ENCODE peak calls at places on chromosomes 2 and 18, in nine cellular contexts. One of them, this sample, is unnamed.

GRCh38 chr2:73117441-73117840 is 4.7 kb upstream of the RAB11FIP5 start:
- DNase-seq in hepatocyte: no peak
- DNase-seq in B cell: no peak
- DNase-seq in cardiac muscle cell: no peak
- DNase-seq in body of pancreas: no peak
- DNase-seq in suprapubic skin: no peak
- DNase-seq in CD8-positive, alpha-beta T cell: no peak
- DNase-seq in A549: no peak
- DNase-seq in OCI-LY7: no peak
- DNase-seq in this sample: no peak

GRCh38 chr18:46868171-46868921 is 49.0 kb downstream of the PIAS2 start:
- DNase-seq in hepatocyte: no peak
- DNase-seq in B cell: no peak
- DNase-seq in cardiac muscle cell: no peak
- DNase-seq in body of pancreas: no peak
- DNase-seq in suprapubic skin: no peak
- DNase-seq in CD8-positive, alpha-beta T cell: no peak
- DNase-seq in A549: no peak
- DNase-seq in OCI-LY7: no peak
- DNase-seq in this sample: no peak

GRCh38 chr2:73297151-73297559 is 3.8 kb upstream of the EGR4 start:
- DNase-seq in hepatocyte: no peak
- DNase-seq in B cell: no peak
- DNase-seq in cardiac muscle cell: no peak
- DNase-seq in body of pancreas: peak; percentile 14
- DNase-seq in suprapubic skin: no peak
- DNase-seq in CD8-positive, alpha-beta T cell: no peak
- DNase-seq in A549: no peak
- DNase-seq in OCI-LY7: no peak
- DNase-seq in this sample: no peak

GRCh38 chr18:2723207-2723606 is 67.7 kb downstream of the SMCHD1 start:
- DNase-seq in hepatocyte: no peak
- DNase-seq in B cell: no peak
- DNase-seq in cardiac muscle cell: peak; percentile 0
- DNase-seq in body of pancreas: no peak
- DNase-seq in suprapubic skin: no peak
- DNase-seq in CD8-positive, alpha-beta T cell: no peak
- DNase-seq in A549: no peak
- DNase-seq in OCI-LY7: no peak
- DNase-seq in this sample: no peak

GRCh38 chr2:42659601-42660000 is 91.2 kb downstream of the MTA3 start:
- DNase-seq in hepatocyte: no peak
- DNase-seq in B cell: no peak
- DNase-seq in cardiac muscle cell: no peak
- DNase-seq in body of pancreas: no peak
- DNase-seq in suprapubic skin: no peak
- DNase-seq in CD8-positive, alpha-beta T cell: no peak
- DNase-seq in A549: no peak
- DNase-seq in OCI-LY7: no peak
- DNase-seq in this sample: no peak

GRCh38 chr2:188042412-188042811 is 249.3 kb upstream of the GULP1 start:
- DNase-seq in hepatocyte: no peak
- DNase-seq in B cell: no peak
- DNase-seq in cardiac muscle cell: no peak
- DNase-seq in body of pancreas: no peak
- DNase-seq in suprapubic skin: no peak
- DNase-seq in CD8-positive, alpha-beta T cell: no peak
- DNase-seq in A549: peak; percentile 11
- DNase-seq in OCI-LY7: no peak
- DNase-seq in this sample: no peak

GRCh38 chr2:121748202-121748601 is 7.2 kb upstream of the TSN start:
- DNase-seq in hepatocyte: peak; percentile 25
- DNase-seq in B cell: no peak
- DNase-seq in cardiac muscle cell: peak; percentile 30
- DNase-seq in body of pancreas: no peak
- DNase-seq in suprapubic skin: no peak
- DNase-seq in CD8-positive, alpha-beta T cell: no peak
- DNase-seq in A549: peak; percentile 61
- DNase-seq in OCI-LY7: peak; percentile 36
- DNase-seq in this sample: no peak

GRCh38 chr18:2111456-2111855 is 459.8 kb downstream of the METTL4 start:
- DNase-seq in hepatocyte: no peak
- DNase-seq in B cell: no peak
- DNase-seq in cardiac muscle cell: no peak
- DNase-seq in body of pancreas: no peak
- DNase-seq in suprapubic skin: no peak
- DNase-seq in CD8-positive, alpha-beta T cell: no peak
- DNase-seq in A549: no peak
- DNase-seq in OCI-LY7: no peak
- DNase-seq in this sample: no peak

GRCh38 chr2:189047469-189047868 is 73.3 kb downstream of the COL3A1 start:
- DNase-seq in hepatocyte: no peak
- DNase-seq in B cell: no peak
- DNase-seq in cardiac muscle cell: no peak
- DNase-seq in body of pancreas: no peak
- DNase-seq in suprapubic skin: no peak
- DNase-seq in CD8-positive, alpha-beta T cell: no peak
- DNase-seq in A549: no peak
- DNase-seq in OCI-LY7: no peak
- DNase-seq in this sample: no peak

GRCh38 chr18:21853020-21853419 is 112.4 kb downstream of the MIB1 start:
- DNase-seq in hepatocyte: no peak
- DNase-seq in B cell: no peak
- DNase-seq in cardiac muscle cell: peak; percentile 76
- DNase-seq in body of pancreas: no peak
- DNase-seq in suprapubic skin: no peak
- DNase-seq in CD8-positive, alpha-beta T cell: no peak
- DNase-seq in A549: no peak
- DNase-seq in OCI-LY7: peak; percentile 68
- DNase-seq in this sample: no peak

GRCh38 chr2:100733344-100734187 is 86.4 kb upstream of the NPAS2 start:
- DNase-seq in hepatocyte: peak; percentile 21
- DNase-seq in B cell: no peak
- DNase-seq in cardiac muscle cell: peak; percentile 10
- DNase-seq in body of pancreas: no peak
- DNase-seq in suprapubic skin: peak; percentile 88
- DNase-seq in CD8-positive, alpha-beta T cell: no peak
- DNase-seq in A549: peak; percentile 24
- DNase-seq in OCI-LY7: no peak
- DNase-seq in this sample: no peak

GRCh38 chr18:77983270-77983669 is 733.6 kb downstream of the GALR1 start:
- DNase-seq in hepatocyte: no peak
- DNase-seq in B cell: no peak
- DNase-seq in cardiac muscle cell: no peak
- DNase-seq in body of pancreas: no peak
- DNase-seq in suprapubic skin: no peak
- DNase-seq in CD8-positive, alpha-beta T cell: no peak
- DNase-seq in A549: no peak
- DNase-seq in OCI-LY7: no peak
- DNase-seq in this sample: no peak

GRCh38 chr2:221876016-221876415 is 303.9 kb upstream of the EPHA4 start:
- DNase-seq in hepatocyte: no peak
- DNase-seq in B cell: no peak
- DNase-seq in cardiac muscle cell: no peak
- DNase-seq in body of pancreas: no peak
- DNase-seq in suprapubic skin: no peak
- DNase-seq in CD8-positive, alpha-beta T cell: no peak
- DNase-seq in A549: no peak
- DNase-seq in OCI-LY7: no peak
- DNase-seq in this sample: no peak

GRCh38 chr2:156356006-156356764 is 23.7 kb upstream of the NR4A2 start:
- DNase-seq in hepatocyte: no peak
- DNase-seq in B cell: no peak
- DNase-seq in cardiac muscle cell: no peak
- DNase-seq in body of pancreas: no peak
- DNase-seq in suprapubic skin: no peak
- DNase-seq in CD8-positive, alpha-beta T cell: no peak
- DNase-seq in A549: no peak
- DNase-seq in OCI-LY7: no peak
- DNase-seq in this sample: no peak

GRCh38 chr2:176124358-176125214 is 2.1 kb downstream of the HOXD9 start:
- DNase-seq in hepatocyte: no peak
- DNase-seq in B cell: no peak
- DNase-seq in cardiac muscle cell: no peak
- DNase-seq in body of pancreas: no peak
- DNase-seq in suprapubic skin: no peak
- DNase-seq in CD8-positive, alpha-beta T cell: no peak
- DNase-seq in A549: no peak
- DNase-seq in OCI-LY7: no peak
- DNase-seq in this sample: no peak

GRCh38 chr18:8536226-8536625 is 73.0 kb upstream of the RAB12 start:
- DNase-seq in hepatocyte: no peak
- DNase-seq in B cell: no peak
- DNase-seq in cardiac muscle cell: no peak
- DNase-seq in body of pancreas: no peak
- DNase-seq in suprapubic skin: no peak
- DNase-seq in CD8-positive, alpha-beta T cell: no peak
- DNase-seq in A549: peak; percentile 10
- DNase-seq in OCI-LY7: no peak
- DNase-seq in this sample: no peak

DNA sequence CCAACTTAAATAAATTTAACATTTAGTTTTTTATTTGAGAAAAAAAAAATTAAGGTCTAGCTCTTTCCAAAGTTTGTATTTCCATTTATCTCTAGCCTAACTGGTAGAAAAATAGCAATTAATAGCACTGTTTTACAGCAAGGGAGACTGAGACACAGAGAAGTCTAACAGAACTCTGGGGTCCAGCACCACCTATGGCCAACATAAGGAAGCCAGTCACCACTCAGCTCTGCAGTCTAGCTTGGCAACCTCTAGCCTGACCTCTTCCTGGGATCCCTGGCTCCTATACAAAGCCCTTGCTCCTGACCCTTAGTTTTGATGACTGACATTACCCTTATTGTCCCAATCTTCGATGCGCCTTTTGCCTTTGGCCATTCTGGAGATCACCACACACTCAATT is 114.1 kb upstream of the TLK1 start:
- DNase-seq in hepatocyte: no peak
- DNase-seq in B cell: no peak
- DNase-seq in cardiac muscle cell: no peak
- DNase-seq in body of pancreas: no peak
- DNase-seq in suprapubic skin: no peak
- DNase-seq in CD8-positive, alpha-beta T cell: no peak
- DNase-seq in A549: no peak
- DNase-seq in OCI-LY7: no peak
- DNase-seq in this sample: no peak
- TF ChIP-seq CTCF in hepatocyte: no peak
- TF ChIP-seq CTCF in B cell: no peak
- TF ChIP-seq CTCF in cardiac muscle cell: no peak
- TF ChIP-seq CTCF in body of pancreas: no peak
- TF ChIP-seq CTCF in suprapubic skin: no peak
- TF ChIP-seq CTCF in CD8-positive, alpha-beta T cell: no peak
- TF ChIP-seq CTCF in A549: no peak
- TF ChIP-seq CTCF in OCI-LY7: no peak
- TF ChIP-seq CTCF in this sample: no peak

GRCh38 chr2:17148298-17149228 is 369.7 kb downstream of the RAD51AP2 start:
- DNase-seq in hepatocyte: peak; percentile 44
- DNase-seq in B cell: no peak
- DNase-seq in cardiac muscle cell: peak; percentile 55
- DNase-seq in body of pancreas: no peak
- DNase-seq in suprapubic skin: no peak
- DNase-seq in CD8-positive, alpha-beta T cell: no peak
- DNase-seq in A549: peak; percentile 17
- DNase-seq in OCI-LY7: peak; percentile 4
- DNase-seq in this sample: no peak
- TF ChIP-seq CTCF in hepatocyte: peak; percentile 50
- TF ChIP-seq CTCF in B cell: no peak
- TF ChIP-seq CTCF in cardiac muscle cell: peak; percentile 28
- TF ChIP-seq CTCF in body of pancreas: no peak
- TF ChIP-seq CTCF in suprapubic skin: no peak
- TF ChIP-seq CTCF in CD8-positive, alpha-beta T cell: no peak
- TF ChIP-seq CTCF in A549: no peak
- TF ChIP-seq CTCF in OCI-LY7: peak; percentile 71
- TF ChIP-seq CTCF in this sample: peak; percentile 32

DNA sequence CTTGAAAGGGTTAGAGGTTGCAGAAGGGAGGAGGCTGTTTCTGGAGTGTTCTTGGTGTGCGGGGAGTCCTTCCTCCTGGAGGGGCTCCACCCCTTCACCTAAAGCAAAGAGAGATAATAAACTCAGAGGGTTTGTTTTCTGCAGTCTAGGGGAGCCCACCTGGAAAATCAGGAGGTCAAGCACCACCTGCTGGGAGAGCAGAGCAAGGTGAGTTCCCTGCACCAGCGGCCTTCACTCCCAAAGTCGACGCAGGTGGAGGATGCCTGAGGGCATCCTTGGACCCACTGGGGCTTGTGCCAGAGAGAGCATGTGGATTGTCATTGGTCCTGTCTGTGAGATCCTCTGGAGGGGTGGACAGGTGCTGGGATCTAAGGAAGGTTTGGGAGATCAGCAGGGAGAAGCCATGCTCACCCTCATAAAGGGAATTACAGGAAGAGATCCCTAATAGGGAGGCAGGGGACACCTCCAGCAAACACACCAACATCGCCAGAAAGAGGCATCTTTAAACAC is 116.7 kb downstream of the KCNF1 start:
- DNase-seq in hepatocyte: no peak
- DNase-seq in B cell: no peak
- DNase-seq in cardiac muscle cell: no peak
- DNase-seq in body of pancreas: no peak
- DNase-seq in suprapubic skin: no peak
- DNase-seq in CD8-positive, alpha-beta T cell: no peak
- DNase-seq in A549: no peak
- DNase-seq in OCI-LY7: no peak
- DNase-seq in this sample: no peak
- TF ChIP-seq CTCF in hepatocyte: peak; percentile 31
- TF ChIP-seq CTCF in B cell: no peak
- TF ChIP-seq CTCF in cardiac muscle cell: no peak
- TF ChIP-seq CTCF in body of pancreas: peak; percentile 12
- TF ChIP-seq CTCF in suprapubic skin: no peak
- TF ChIP-seq CTCF in CD8-positive, alpha-beta T cell: no peak
- TF ChIP-seq CTCF in A549: no peak
- TF ChIP-seq CTCF in OCI-LY7: peak; percentile 28
- TF ChIP-seq CTCF in this sample: no peak

GRCh38 chr2:207352978-207353377 is 176.8 kb upstream of the CREB1 start:
- DNase-seq in hepatocyte: no peak
- DNase-seq in B cell: no peak
- DNase-seq in cardiac muscle cell: no peak
- DNase-seq in body of pancreas: no peak
- DNase-seq in suprapubic skin: no peak
- DNase-seq in CD8-positive, alpha-beta T cell: no peak
- DNase-seq in A549: no peak
- DNase-seq in OCI-LY7: peak; percentile 15
- DNase-seq in this sample: no peak
- TF ChIP-seq CTCF in hepatocyte: no peak
- TF ChIP-seq CTCF in B cell: no peak
- TF ChIP-seq CTCF in cardiac muscle cell: no peak
- TF ChIP-seq CTCF in body of pancreas: no peak
- TF ChIP-seq CTCF in suprapubic skin: no peak
- TF ChIP-seq CTCF in CD8-positive, alpha-beta T cell: no peak
- TF ChIP-seq CTCF in A549: no peak
- TF ChIP-seq CTCF in OCI-LY7: no peak
- TF ChIP-seq CTCF in this sample: no peak

DNA sequence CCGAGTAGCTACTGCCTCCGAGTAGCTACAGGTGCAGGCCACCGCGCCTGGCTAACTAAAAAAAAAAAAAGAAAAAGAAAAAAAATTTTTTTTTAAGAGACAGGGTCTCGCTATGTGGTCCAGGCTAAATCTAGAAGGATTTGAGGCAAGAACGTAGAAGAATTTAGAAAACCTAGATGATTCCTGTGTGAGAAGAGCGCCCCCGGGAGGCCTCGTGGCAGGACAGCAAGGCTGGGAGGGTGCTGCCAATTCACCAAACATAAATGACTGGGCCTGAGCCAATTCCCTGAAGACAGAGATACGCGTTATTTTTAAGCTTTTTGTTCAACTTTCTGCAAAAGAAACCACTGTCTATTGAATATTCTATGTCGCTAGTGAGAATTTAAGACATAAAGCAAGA is 90.1 kb upstream of the TGFA start:
- DNase-seq in hepatocyte: no peak
- DNase-seq in B cell: no peak
- DNase-seq in cardiac muscle cell: peak; percentile 15
- DNase-seq in body of pancreas: no peak
- DNase-seq in suprapubic skin: no peak
- DNase-seq in CD8-positive, alpha-beta T cell: no peak
- DNase-seq in A549: peak; percentile 68
- DNase-seq in OCI-LY7: peak; percentile 7
- DNase-seq in this sample: no peak
- TF ChIP-seq CTCF in hepatocyte: peak; percentile 30
- TF ChIP-seq CTCF in B cell: no peak
- TF ChIP-seq CTCF in cardiac muscle cell: peak; percentile 37
- TF ChIP-seq CTCF in body of pancreas: peak; percentile 31
- TF ChIP-seq CTCF in suprapubic skin: no peak
- TF ChIP-seq CTCF in CD8-positive, alpha-beta T cell: no peak
- TF ChIP-seq CTCF in A549: peak; percentile 59
- TF ChIP-seq CTCF in OCI-LY7: peak; percentile 58
- TF ChIP-seq CTCF in this sample: peak; percentile 37

This sample was measured in chondrocyte.